ENCODE peak calls at places on chromosome 10, in four cellular contexts. One of them, this sample, is unnamed.

GRCh38 chr10:50846753-50847152 is 38.7 kb downstream of the A1CF start:
- DNase-seq in left ventricle myocardium inferior: no peak
- DNase-seq in H7: no peak
- DNase-seq in RPMI8226: no peak
- DNase-seq in this sample: no peak

GRCh38 chr10:86376852-86377796 is 10.5 kb upstream of the GRID1 start:
- DNase-seq in left ventricle myocardium inferior: peak; percentile 74
- DNase-seq in RPMI8226: peak; percentile 74
- DNase-seq in H7: peak; percentile 96
- DNase-seq in this sample: peak; percentile 75

GRCh38 chr10:101630420-101630920 is 42.3 kb downstream of the DPCD start:
- DNase-seq in left ventricle myocardium inferior: no peak
- DNase-seq in RPMI8226: no peak
- DNase-seq in H7: no peak
- DNase-seq in this sample: no peak

GRCh38 chr10:3467052-3467906 is 294.7 kb upstream of the PITRM1 start:
- DNase-seq in left ventricle myocardium inferior: peak; percentile 82
- DNase-seq in H7: peak; percentile 64
- DNase-seq in RPMI8226: no peak
- DNase-seq in this sample: no peak

GRCh38 chr10:3071405-3072198 is 4.3 kb downstream of the PFKP start:
- DNase-seq in left ventricle myocardium inferior: no peak
- DNase-seq in RPMI8226: no peak
- DNase-seq in H7: no peak
- DNase-seq in this sample: no peak

GRCh38 chr10:79073784-79074432 is 5.1 kb downstream of the ZMIZ1 start:
- DNase-seq in H7: no peak
- DNase-seq in left ventricle myocardium inferior: peak; percentile 58
- DNase-seq in RPMI8226: no peak
- DNase-seq in this sample: no peak

GRCh38 chr10:70169661-70170364 is 501 bp downstream of the SAR1A start:
- DNase-seq in left ventricle myocardium inferior: no peak
- DNase-seq in H7: peak; percentile 55
- DNase-seq in RPMI8226: no peak
- DNase-seq in this sample: no peak

GRCh38 chr10:126235091-126235978 is 152.9 kb downstream of the ADAM12 start:
- DNase-seq in RPMI8226: no peak
- DNase-seq in left ventricle myocardium inferior: no peak
- DNase-seq in H7: no peak
- DNase-seq in this sample: no peak

GRCh38 chr10:131149111-131149510 is 162.4 kb downstream of the TCERG1L start:
- DNase-seq in RPMI8226: no peak
- DNase-seq in left ventricle myocardium inferior: no peak
- DNase-seq in H7: no peak
- DNase-seq in this sample: peak; percentile 11

GRCh38 chr10:109773818-109774440 is 149.4 kb downstream of the XPNPEP1 start:
- DNase-seq in H7: peak; percentile 20
- DNase-seq in RPMI8226: peak; percentile 11
- DNase-seq in left ventricle myocardium inferior: no peak
- DNase-seq in this sample: no peak

GRCh38 chr10:62384057-62384446 is 9.9 kb downstream of the ZNF365 start:
- DNase-seq in left ventricle myocardium inferior: no peak
- DNase-seq in H7: no peak
- DNase-seq in RPMI8226: no peak
- DNase-seq in this sample: no peak

GRCh38 chr10:79246606-79247275 is 100.5 kb upstream of the PPIF start:
- DNase-seq in H7: no peak
- DNase-seq in left ventricle myocardium inferior: peak; percentile 78
- DNase-seq in RPMI8226: no peak
- DNase-seq in this sample: no peak

GRCh38 chr10:68330852-68331454 is 911 bp upstream of the HNRNPH3 start:
- DNase-seq in left ventricle myocardium inferior: peak; percentile 20
- DNase-seq in H7: no peak
- DNase-seq in RPMI8226: peak; percentile 23
- DNase-seq in this sample: peak; percentile 48

GRCh38 chr10:1754506-1755177 is 17.3 kb upstream of the ADARB2 start:
- DNase-seq in left ventricle myocardium inferior: no peak
- DNase-seq in RPMI8226: no peak
- DNase-seq in H7: peak; percentile 62
- DNase-seq in this sample: peak; percentile 70

GRCh38 chr10:9613338-9613737 is 1404.3 kb upstream of the CELF2 start:
- DNase-seq in RPMI8226: no peak
- DNase-seq in left ventricle myocardium inferior: no peak
- DNase-seq in H7: no peak
- DNase-seq in this sample: no peak

GRCh38 chr10:128324058-128324457 is 197.8 kb upstream of the MKI67 start:
- DNase-seq in RPMI8226: no peak
- DNase-seq in left ventricle myocardium inferior: peak; percentile 41
- DNase-seq in H7: peak; percentile 78
- DNase-seq in this sample: no peak

GRCh38 chr10:64379898-64380297 is 858.7 kb downstream of the REEP3 start:
- DNase-seq in RPMI8226: no peak
- DNase-seq in left ventricle myocardium inferior: no peak
- DNase-seq in H7: no peak
- DNase-seq in this sample: no peak

GRCh38 chr10:16890691-16891090 is 73.5 kb upstream of the RSU1 start:
- DNase-seq in H7: no peak
- DNase-seq in left ventricle myocardium inferior: no peak
- DNase-seq in RPMI8226: no peak
- DNase-seq in this sample: no peak

GRCh38 chr10:60024506-60024905 is 118.2 kb upstream of the CCDC6 start:
- DNase-seq in RPMI8226: no peak
- DNase-seq in H7: no peak
- DNase-seq in left ventricle myocardium inferior: no peak
- DNase-seq in this sample: no peak

GRCh38 chr10:66466622-66467021 is 459.2 kb upstream of the LRRTM3 start:
- DNase-seq in H7: no peak
- DNase-seq in RPMI8226: no peak
- DNase-seq in left ventricle myocardium inferior: no peak
- DNase-seq in this sample: no peak

This sample was measured in dorsolateral prefrontal cortex.